ENCODE peak calls at places on chromosomes 1 and 21, in four cellular contexts. One of them, this sample, is unnamed.

GRCh38 chr1:88291902-88292301 is 392.2 kb upstream of the PKN2 start:
- DNase-seq in spleen: no peak
- DNase-seq in IMR-90: no peak
- DNase-seq in HepG2: no peak
- DNase-seq in this sample: peak

GRCh38 chr1:223714849-223715709 is 2.7 kb downstream of the CAPN2 start:
- DNase-seq in spleen: no peak
- DNase-seq in IMR-90: peak
- DNase-seq in HepG2: no peak
- DNase-seq in this sample: no peak

GRCh38 chr1:93694039-93694438 is 12.4 kb upstream of the BCAR3 start:
- DNase-seq in spleen: no peak
- DNase-seq in IMR-90: no peak
- DNase-seq in HepG2: no peak
- DNase-seq in this sample: no peak

GRCh38 chr1:113756461-113756860 is 2.8 kb downstream of the PHTF1 start:
- DNase-seq in spleen: no peak
- DNase-seq in IMR-90: no peak
- DNase-seq in HepG2: no peak
- DNase-seq in this sample: no peak

GRCh38 chr1:37755290-37755689 is 9.6 kb downstream of the EPHA10 start:
- DNase-seq in spleen: no peak
- DNase-seq in IMR-90: no peak
- DNase-seq in HepG2: no peak
- DNase-seq in this sample: no peak

GRCh38 chr1:20731057-20731991 is 1.2 kb downstream of the SH2D5 start:
- DNase-seq in spleen: no peak
- DNase-seq in IMR-90: no peak
- DNase-seq in HepG2: no peak
- DNase-seq in this sample: no peak

GRCh38 chr1:74733616-74734484 is 898 bp downstream of the TYW3 start:
- DNase-seq in spleen: no peak
- DNase-seq in IMR-90: peak
- DNase-seq in HepG2: peak
- DNase-seq in this sample: peak

GRCh38 chr1:54297596-54298283 is 97.8 kb downstream of the MRPL37 start:
- DNase-seq in spleen: no peak
- DNase-seq in IMR-90: no peak
- DNase-seq in HepG2: no peak
- DNase-seq in this sample: peak

GRCh38 chr1:26970810-26971209 is 10.5 kb upstream of the KDF1 start:
- DNase-seq in spleen: no peak
- DNase-seq in IMR-90: no peak
- DNase-seq in HepG2: peak
- DNase-seq in this sample: no peak

GRCh38 chr1:110672001-110672752 is 2.6 kb downstream of the KCNA3 start:
- DNase-seq in spleen: no peak
- DNase-seq in IMR-90: peak
- DNase-seq in HepG2: no peak
- DNase-seq in this sample: peak

GRCh38 chr1:27372808-27373690 is 1.6 kb downstream of the FCN3 start:
- DNase-seq in spleen: no peak
- DNase-seq in IMR-90: no peak
- DNase-seq in HepG2: no peak
- DNase-seq in this sample: no peak

DNA sequence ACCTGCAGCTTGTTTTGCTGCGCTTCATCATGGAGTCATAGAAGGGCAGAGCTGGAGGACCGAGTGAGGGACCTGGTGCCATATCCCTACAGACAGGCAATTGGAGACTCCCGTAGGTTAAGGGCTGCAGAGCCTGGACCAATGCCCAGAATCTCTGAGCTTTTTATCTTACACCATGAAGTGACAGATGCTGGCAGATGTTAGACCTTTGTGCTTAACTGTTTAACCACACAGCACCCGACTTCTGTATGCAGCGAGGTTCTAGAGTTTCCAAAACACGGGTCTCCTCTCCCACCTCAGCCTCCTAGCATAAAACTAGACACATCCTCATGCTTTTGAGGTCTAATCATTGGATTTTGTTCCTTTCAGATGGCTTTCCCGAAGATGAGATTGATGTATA is 47.5 kb downstream of the B3GALT5 start:
- DNase-seq in spleen: no peak
- DNase-seq in IMR-90: peak
- DNase-seq in HepG2: no peak
- DNase-seq in this sample: peak
- TF ChIP-seq POLR2A in spleen: no peak
- TF ChIP-seq POLR2A in IMR-90: no peak
- TF ChIP-seq POLR2A in HepG2: no peak
- TF ChIP-seq POLR2A in this sample: no peak

GRCh38 chr1:91842056-91842455 is 43.9 kb downstream of the TGFBR3 start:
- DNase-seq in spleen: no peak
- DNase-seq in IMR-90: no peak
- DNase-seq in HepG2: no peak
- DNase-seq in this sample: no peak
- H3K27ac ChIP-seq in spleen: peak
- H3K27ac ChIP-seq in IMR-90: no peak
- H3K27ac ChIP-seq in HepG2: no peak
- H3K27ac ChIP-seq in this sample: no peak

GRCh38 chr1:210373878-210374599 is 45.3 kb downstream of the HHAT start:
- DNase-seq in spleen: no peak
- DNase-seq in IMR-90: peak
- DNase-seq in HepG2: peak
- DNase-seq in this sample: peak
- TF ChIP-seq POLR2A in spleen: no peak
- TF ChIP-seq POLR2A in IMR-90: peak
- TF ChIP-seq POLR2A in HepG2: peak
- TF ChIP-seq POLR2A in this sample: no peak

DNA sequence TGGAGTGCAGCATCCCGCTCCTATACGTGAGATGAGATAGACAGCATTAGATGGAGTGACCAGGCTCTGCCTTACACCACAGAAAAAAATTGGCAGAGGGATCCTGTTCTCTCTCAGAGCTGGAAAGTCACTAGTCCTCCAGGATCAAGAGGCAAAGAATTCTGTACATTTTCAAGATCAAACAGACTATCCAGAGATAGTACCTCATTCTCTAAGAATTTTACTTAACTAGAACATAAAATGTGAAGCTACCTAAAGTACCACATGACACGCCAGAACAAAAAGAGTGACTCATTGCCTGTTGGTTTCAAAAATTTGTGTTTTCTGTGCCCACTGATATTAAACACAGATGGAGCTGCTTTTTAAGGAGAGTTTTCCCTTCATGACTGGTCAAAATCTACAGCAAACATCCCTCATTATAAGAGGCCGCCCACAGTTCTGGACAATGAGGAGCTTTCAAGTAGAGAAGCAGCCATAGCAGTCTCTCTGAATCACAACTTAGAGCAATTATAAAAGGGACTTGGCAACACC is 32.3 kb downstream of the CD160 start:
- DNase-seq in spleen: no peak
- DNase-seq in IMR-90: peak
- DNase-seq in HepG2: no peak
- DNase-seq in this sample: no peak
- H3K27ac ChIP-seq in spleen: no peak
- H3K27ac ChIP-seq in IMR-90: peak
- H3K27ac ChIP-seq in HepG2: no peak
- H3K27ac ChIP-seq in this sample: no peak

GRCh38 chr1:117060441-117061317 is 553 bp downstream of the TTF2 start:
- DNase-seq in spleen: peak
- DNase-seq in IMR-90: peak
- DNase-seq in HepG2: peak
- DNase-seq in this sample: peak
- TF ChIP-seq POLR2A in spleen: no peak
- TF ChIP-seq POLR2A in IMR-90: no peak
- TF ChIP-seq POLR2A in HepG2: no peak
- TF ChIP-seq POLR2A in this sample: no peak

DNA sequence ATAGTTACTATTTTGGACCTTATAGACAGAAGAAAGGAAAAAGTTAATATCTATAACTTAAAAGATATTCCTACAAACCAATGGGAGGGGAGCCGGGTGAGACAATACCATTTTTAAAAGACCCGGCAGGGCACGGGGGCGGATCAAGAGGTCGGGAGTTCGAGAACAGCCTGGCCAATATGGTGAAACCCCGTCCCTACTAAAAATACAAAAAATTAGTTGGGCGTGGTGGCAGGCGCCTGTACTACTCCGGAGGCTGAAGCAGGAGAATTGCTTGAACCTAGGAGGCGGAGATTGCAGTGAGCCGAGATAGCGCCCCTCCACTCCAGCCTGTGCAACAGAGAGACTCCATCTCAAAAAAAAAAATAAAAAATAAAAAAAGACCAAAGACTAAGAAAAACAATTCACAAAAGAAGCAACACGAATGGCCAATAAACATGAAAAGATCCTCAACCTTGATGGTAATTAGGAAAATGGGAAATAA is 1.2 kb upstream of the PSMB2 start:
- DNase-seq in spleen: no peak
- DNase-seq in IMR-90: no peak
- DNase-seq in HepG2: no peak
- DNase-seq in this sample: no peak
- H3K27ac ChIP-seq in spleen: peak
- H3K27ac ChIP-seq in IMR-90: no peak
- H3K27ac ChIP-seq in HepG2: peak
- H3K27ac ChIP-seq in this sample: no peak

GRCh38 chr1:209787551-209787950 is 3.2 kb upstream of the C1orf74 start:
- DNase-seq in spleen: no peak
- DNase-seq in IMR-90: peak
- DNase-seq in HepG2: no peak
- DNase-seq in this sample: peak

GRCh38 chr1:209783338-209783737 is 1.0 kb downstream of the C1orf74 start:
- DNase-seq in spleen: no peak
- DNase-seq in IMR-90: no peak
- DNase-seq in HepG2: no peak
- DNase-seq in this sample: no peak

GRCh38 chr1:209785592-209785991 is 1.2 kb upstream of the C1orf74 start:
- DNase-seq in spleen: no peak
- DNase-seq in IMR-90: no peak
- DNase-seq in HepG2: no peak
- DNase-seq in this sample: no peak

GRCh38 chr1:209780276-209780675 is 4.1 kb downstream of the C1orf74 start:
- DNase-seq in spleen: no peak
- DNase-seq in IMR-90: no peak
- DNase-seq in HepG2: no peak
- DNase-seq in this sample: no peak

DNA sequence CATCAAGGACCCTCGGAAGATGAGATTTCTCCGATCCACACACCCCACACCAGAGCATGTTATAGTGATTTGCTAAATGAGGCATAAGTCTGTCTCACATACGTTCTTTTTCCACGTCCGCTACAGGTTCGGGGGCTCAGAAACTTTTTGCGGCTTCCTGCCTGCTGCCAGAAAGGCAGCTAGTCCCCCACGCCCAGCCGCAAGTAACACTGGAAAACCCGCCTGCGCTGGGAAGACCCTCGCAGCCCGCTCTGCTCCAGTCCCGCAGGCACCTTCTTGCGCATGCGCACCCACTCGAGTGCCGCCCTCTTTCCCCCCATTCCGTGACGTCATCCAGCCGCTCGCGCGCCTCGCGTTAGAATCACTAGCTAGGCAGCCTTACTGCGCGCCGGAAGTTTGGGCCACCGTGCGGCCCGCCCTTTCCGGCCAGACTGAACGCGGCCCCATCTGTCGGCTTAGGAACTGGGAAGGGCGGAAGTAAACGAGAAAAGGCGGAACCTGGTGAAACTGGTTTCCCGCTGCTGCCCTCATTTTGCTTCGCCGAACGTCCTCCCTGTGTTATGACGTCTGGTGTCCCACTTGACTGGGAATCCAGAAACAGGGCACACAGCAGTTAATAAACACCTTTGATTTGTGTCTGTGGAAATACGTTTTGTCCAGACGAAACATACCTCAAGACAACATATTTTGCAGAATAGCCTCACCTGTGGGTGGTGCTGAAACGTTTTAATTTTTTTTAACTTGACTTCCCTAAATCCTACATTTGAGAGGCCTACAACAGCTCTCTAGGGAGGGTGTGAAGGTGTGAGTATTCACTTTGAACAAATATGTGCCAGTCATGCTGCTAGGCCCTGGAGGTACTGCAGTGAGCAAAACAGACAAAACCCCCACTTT is at the start of gene C1orf74:
- DNase-seq in spleen: peak
- DNase-seq in IMR-90: peak
- DNase-seq in HepG2: peak
- DNase-seq in this sample: peak
- TF ChIP-seq POLR2A in spleen: peak
- TF ChIP-seq POLR2A in IMR-90: peak
- TF ChIP-seq POLR2A in HepG2: peak
- TF ChIP-seq POLR2A in this sample: peak

GRCh38 chr1:232873931-232874330 is 68.7 kb downstream of the MAP10 start:
- DNase-seq in spleen: no peak
- DNase-seq in IMR-90: no peak
- DNase-seq in HepG2: no peak
- DNase-seq in this sample: no peak
- H3K27ac ChIP-seq in spleen: no peak
- H3K27ac ChIP-seq in IMR-90: no peak
- H3K27ac ChIP-seq in HepG2: no peak
- H3K27ac ChIP-seq in this sample: no peak